ENCODE peak calls at places on chromosomes 5 and 9, in nine cellular contexts. One of them, this sample, is unnamed.

GRCh38 chr9:133597316-133597957 is 11.8 kb downstream of the FAM163B start:
- DNase-seq in MCF 10A: peak
- DNase-seq in heart left ventricle: no peak
- DNase-seq in endothelial cell: no peak
- DNase-seq in BE2C: no peak
- DNase-seq in astrocyte: no peak
- DNase-seq in cardiac muscle cell: no peak
- DNase-seq in GM20000: no peak
- DNase-seq in ovary: no peak
- DNase-seq in this sample: no peak

GRCh38 chr5:77847814-77848290 is 71.7 kb upstream of the TBCA start:
- DNase-seq in astrocyte: no peak
- DNase-seq in GM20000: no peak
- DNase-seq in ovary: no peak
- DNase-seq in BE2C: no peak
- DNase-seq in endothelial cell: no peak
- DNase-seq in heart left ventricle: no peak
- DNase-seq in cardiac muscle cell: no peak
- DNase-seq in MCF 10A: no peak
- DNase-seq in this sample: no peak

GRCh38 chr5:123285122-123286011 is 137.8 kb downstream of the CEP120 start:
- DNase-seq in MCF 10A: no peak
- DNase-seq in GM20000: no peak
- DNase-seq in ovary: peak
- DNase-seq in astrocyte: peak
- DNase-seq in BE2C: peak
- DNase-seq in endothelial cell: peak
- DNase-seq in cardiac muscle cell: peak
- DNase-seq in heart left ventricle: no peak
- DNase-seq in this sample: peak

GRCh38 chr9:93013856-93014582 is 44.5 kb upstream of the SUSD3 start:
- DNase-seq in ovary: no peak
- DNase-seq in astrocyte: no peak
- DNase-seq in MCF 10A: no peak
- DNase-seq in cardiac muscle cell: no peak
- DNase-seq in GM20000: no peak
- DNase-seq in endothelial cell: no peak
- DNase-seq in heart left ventricle: no peak
- DNase-seq in BE2C: no peak
- DNase-seq in this sample: no peak

GRCh38 chr5:612498-613424 is 621 bp downstream of the CEP72 start:
- DNase-seq in cardiac muscle cell: peak
- DNase-seq in heart left ventricle: peak
- DNase-seq in astrocyte: no peak
- DNase-seq in MCF 10A: peak
- DNase-seq in BE2C: peak
- DNase-seq in ovary: peak
- DNase-seq in GM20000: no peak
- DNase-seq in endothelial cell: peak
- DNase-seq in this sample: no peak

GRCh38 chr9:125462766-125463384 is 201.2 kb downstream of the GAPVD1 start:
- DNase-seq in heart left ventricle: no peak
- DNase-seq in BE2C: no peak
- DNase-seq in cardiac muscle cell: no peak
- DNase-seq in astrocyte: peak
- DNase-seq in ovary: no peak
- DNase-seq in MCF 10A: no peak
- DNase-seq in endothelial cell: no peak
- DNase-seq in GM20000: no peak
- DNase-seq in this sample: no peak

GRCh38 chr5:146890733-146891440 is 12.3 kb upstream of the PPP2R2B start:
- DNase-seq in MCF 10A: no peak
- DNase-seq in BE2C: no peak
- DNase-seq in ovary: no peak
- DNase-seq in cardiac muscle cell: no peak
- DNase-seq in GM20000: no peak
- DNase-seq in astrocyte: no peak
- DNase-seq in endothelial cell: no peak
- DNase-seq in heart left ventricle: no peak
- DNase-seq in this sample: no peak

GRCh38 chr9:112279501-112279900 is 53.9 kb downstream of the PTBP3 start:
- DNase-seq in astrocyte: no peak
- DNase-seq in cardiac muscle cell: no peak
- DNase-seq in heart left ventricle: no peak
- DNase-seq in endothelial cell: no peak
- DNase-seq in GM20000: no peak
- DNase-seq in ovary: no peak
- DNase-seq in MCF 10A: no peak
- DNase-seq in BE2C: no peak
- DNase-seq in this sample: no peak

GRCh38 chr5:38297830-38298608 is 39.7 kb downstream of the EGFLAM start:
- DNase-seq in BE2C: no peak
- DNase-seq in ovary: peak
- DNase-seq in heart left ventricle: no peak
- DNase-seq in MCF 10A: no peak
- DNase-seq in cardiac muscle cell: no peak
- DNase-seq in endothelial cell: no peak
- DNase-seq in astrocyte: no peak
- DNase-seq in GM20000: no peak
- DNase-seq in this sample: no peak

GRCh38 chr5:10701567-10702039 is 59.4 kb downstream of the DAP start:
- DNase-seq in astrocyte: peak
- DNase-seq in cardiac muscle cell: peak
- DNase-seq in MCF 10A: peak
- DNase-seq in heart left ventricle: no peak
- DNase-seq in ovary: no peak
- DNase-seq in BE2C: peak
- DNase-seq in endothelial cell: peak
- DNase-seq in GM20000: peak
- DNase-seq in this sample: peak

GRCh38 chr5:154460172-154460571 is 14.4 kb downstream of the SAP30L start:
- DNase-seq in BE2C: no peak
- DNase-seq in ovary: no peak
- DNase-seq in endothelial cell: no peak
- DNase-seq in cardiac muscle cell: no peak
- DNase-seq in astrocyte: no peak
- DNase-seq in MCF 10A: no peak
- DNase-seq in heart left ventricle: no peak
- DNase-seq in GM20000: no peak
- DNase-seq in this sample: no peak

GRCh38 chr5:154464435-154464834 is 13.6 kb downstream of the HAND1 start:
- DNase-seq in heart left ventricle: no peak
- DNase-seq in astrocyte: no peak
- DNase-seq in BE2C: no peak
- DNase-seq in cardiac muscle cell: no peak
- DNase-seq in endothelial cell: no peak
- DNase-seq in ovary: no peak
- DNase-seq in MCF 10A: no peak
- DNase-seq in GM20000: no peak
- DNase-seq in this sample: no peak

GRCh38 chr5:154465169-154465568 is 12.9 kb downstream of the HAND1 start:
- DNase-seq in cardiac muscle cell: no peak
- DNase-seq in GM20000: no peak
- DNase-seq in endothelial cell: no peak
- DNase-seq in heart left ventricle: no peak
- DNase-seq in BE2C: no peak
- DNase-seq in ovary: no peak
- DNase-seq in MCF 10A: peak
- DNase-seq in astrocyte: no peak
- DNase-seq in this sample: no peak

GRCh38 chr5:154459015-154459414 is 13.2 kb downstream of the SAP30L start:
- DNase-seq in astrocyte: no peak
- DNase-seq in cardiac muscle cell: no peak
- DNase-seq in BE2C: no peak
- DNase-seq in heart left ventricle: no peak
- DNase-seq in GM20000: no peak
- DNase-seq in endothelial cell: no peak
- DNase-seq in MCF 10A: no peak
- DNase-seq in ovary: no peak
- DNase-seq in this sample: no peak

DNA sequence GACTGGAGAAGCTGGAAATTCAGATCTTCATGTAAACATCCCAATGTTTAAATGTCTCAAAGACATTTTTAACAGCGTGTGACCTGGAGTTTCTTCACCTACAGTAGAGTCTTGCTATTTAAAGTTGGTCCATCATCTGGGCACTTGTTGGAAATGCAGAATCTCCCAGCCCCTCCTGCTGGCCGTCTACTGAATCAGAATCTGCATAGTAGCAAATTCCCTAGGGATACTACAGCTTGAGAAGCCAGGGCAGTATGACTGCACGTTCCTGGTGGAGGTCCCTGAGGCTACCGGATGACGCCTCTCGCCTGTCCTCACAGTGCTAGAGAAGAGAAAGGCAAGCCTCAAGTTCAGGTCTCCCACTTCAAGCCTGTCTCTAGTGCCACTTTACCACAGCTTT is 15.7 kb downstream of the SAP30L start:
- DNase-seq in BE2C: peak
- DNase-seq in astrocyte: no peak
- DNase-seq in ovary: no peak
- DNase-seq in endothelial cell: no peak
- DNase-seq in heart left ventricle: no peak
- DNase-seq in cardiac muscle cell: peak
- DNase-seq in GM20000: no peak
- DNase-seq in MCF 10A: peak
- DNase-seq in this sample: no peak
- TF ChIP-seq CTCF in BE2C: peak
- TF ChIP-seq CTCF in astrocyte: peak
- TF ChIP-seq CTCF in ovary: no peak
- TF ChIP-seq CTCF in endothelial cell: peak
- TF ChIP-seq CTCF in heart left ventricle: no peak
- TF ChIP-seq CTCF in cardiac muscle cell: peak
- TF ChIP-seq CTCF in GM20000: no peak
- TF ChIP-seq CTCF in MCF 10A: peak
- TF ChIP-seq CTCF in this sample: peak

DNA sequence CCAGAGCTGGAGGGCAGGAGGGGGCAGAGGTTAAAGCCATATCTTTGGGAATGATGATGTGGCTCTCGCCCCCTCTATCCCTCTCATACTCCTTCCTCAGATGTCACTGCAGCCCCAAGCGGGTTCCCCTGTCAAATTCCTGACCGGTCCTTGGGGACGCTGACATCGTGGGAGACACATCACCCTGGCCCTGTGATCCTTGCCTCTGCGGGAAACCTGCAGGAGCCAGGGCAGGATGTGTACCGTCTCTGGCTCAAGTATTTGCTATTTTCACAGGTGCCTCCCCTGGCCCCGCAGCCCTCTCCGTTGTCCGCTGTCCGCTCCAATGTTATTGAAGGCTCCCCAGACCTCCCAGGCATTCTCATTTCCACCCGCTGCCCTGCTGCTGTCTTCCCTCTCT is 109.4 kb downstream of the FOXD1 start:
- DNase-seq in ovary: no peak
- DNase-seq in endothelial cell: no peak
- DNase-seq in MCF 10A: no peak
- DNase-seq in cardiac muscle cell: no peak
- DNase-seq in astrocyte: no peak
- DNase-seq in heart left ventricle: no peak
- DNase-seq in GM20000: no peak
- DNase-seq in BE2C: no peak
- DNase-seq in this sample: no peak
- TF ChIP-seq CTCF in ovary: no peak
- TF ChIP-seq CTCF in endothelial cell: no peak
- TF ChIP-seq CTCF in MCF 10A: no peak
- TF ChIP-seq CTCF in cardiac muscle cell: no peak
- TF ChIP-seq CTCF in astrocyte: no peak
- TF ChIP-seq CTCF in heart left ventricle: no peak
- TF ChIP-seq CTCF in GM20000: no peak
- TF ChIP-seq CTCF in BE2C: no peak
- TF ChIP-seq CTCF in this sample: no peak

DNA sequence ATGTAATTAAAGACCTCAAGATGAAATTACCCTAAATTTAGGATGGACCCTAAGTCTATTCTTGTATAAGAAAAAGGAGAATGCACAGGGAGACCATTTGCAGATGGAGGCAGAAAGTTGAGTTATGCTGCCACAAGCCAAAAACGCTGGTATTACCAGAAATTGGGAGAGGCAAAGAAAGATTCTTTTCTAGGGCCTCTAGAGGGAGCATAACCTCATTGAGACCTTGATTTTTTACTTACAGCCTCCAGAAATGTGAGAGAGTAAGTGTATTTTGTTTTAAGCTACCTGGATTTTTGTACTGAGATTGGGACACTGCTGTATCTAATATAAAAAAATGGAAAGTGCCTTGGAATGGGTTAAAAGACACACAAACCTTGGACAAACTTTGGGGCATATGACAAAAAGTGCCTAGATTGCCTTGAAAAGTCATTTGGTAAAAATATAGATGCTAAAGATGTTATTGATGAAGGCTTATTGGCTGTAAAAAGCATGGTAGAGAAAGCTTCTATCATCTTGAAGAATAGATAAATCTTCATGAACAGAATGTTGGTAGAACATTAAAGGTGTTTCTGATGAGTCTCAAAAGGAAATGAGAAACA is 174.7 kb upstream of the PRDM9 start:
- DNase-seq in astrocyte: no peak
- DNase-seq in BE2C: no peak
- DNase-seq in GM20000: no peak
- DNase-seq in cardiac muscle cell: peak
- DNase-seq in endothelial cell: no peak
- DNase-seq in heart left ventricle: no peak
- DNase-seq in MCF 10A: peak
- DNase-seq in ovary: no peak
- DNase-seq in this sample: no peak
- TF ChIP-seq CTCF in astrocyte: peak
- TF ChIP-seq CTCF in BE2C: peak
- TF ChIP-seq CTCF in GM20000: no peak
- TF ChIP-seq CTCF in cardiac muscle cell: peak
- TF ChIP-seq CTCF in endothelial cell: peak
- TF ChIP-seq CTCF in heart left ventricle: peak
- TF ChIP-seq CTCF in MCF 10A: peak
- TF ChIP-seq CTCF in ovary: no peak
- TF ChIP-seq CTCF in this sample: peak

GRCh38 chr9:129722913-129723312 is 29.9 kb downstream of the PTGES start:
- DNase-seq in ovary: no peak
- DNase-seq in BE2C: no peak
- DNase-seq in astrocyte: no peak
- DNase-seq in heart left ventricle: no peak
- DNase-seq in endothelial cell: no peak
- DNase-seq in MCF 10A: no peak
- DNase-seq in cardiac muscle cell: no peak
- DNase-seq in GM20000: no peak
- DNase-seq in this sample: no peak

GRCh38 chr9:129719135-129719534 is 33.7 kb downstream of the PTGES start:
- DNase-seq in MCF 10A: no peak
- DNase-seq in astrocyte: no peak
- DNase-seq in GM20000: no peak
- DNase-seq in ovary: no peak
- DNase-seq in heart left ventricle: no peak
- DNase-seq in cardiac muscle cell: no peak
- DNase-seq in BE2C: no peak
- DNase-seq in endothelial cell: no peak
- DNase-seq in this sample: no peak

GRCh38 chr9:129718647-129719046 is 34.2 kb downstream of the PTGES start:
- DNase-seq in GM20000: no peak
- DNase-seq in cardiac muscle cell: no peak
- DNase-seq in astrocyte: no peak
- DNase-seq in heart left ventricle: no peak
- DNase-seq in ovary: no peak
- DNase-seq in MCF 10A: no peak
- DNase-seq in endothelial cell: no peak
- DNase-seq in BE2C: no peak
- DNase-seq in this sample: no peak

GRCh38 chr9:129720181-129720864 is 32.5 kb downstream of the PTGES start:
- DNase-seq in ovary: no peak
- DNase-seq in cardiac muscle cell: no peak
- DNase-seq in GM20000: no peak
- DNase-seq in BE2C: peak
- DNase-seq in endothelial cell: peak
- DNase-seq in heart left ventricle: no peak
- DNase-seq in MCF 10A: no peak
- DNase-seq in astrocyte: no peak
- DNase-seq in this sample: peak

GRCh38 chr9:129720865-129721545 is 31.8 kb downstream of the PTGES start:
- DNase-seq in cardiac muscle cell: no peak
- DNase-seq in BE2C: peak
- DNase-seq in endothelial cell: no peak
- DNase-seq in heart left ventricle: no peak
- DNase-seq in astrocyte: no peak
- DNase-seq in ovary: no peak
- DNase-seq in MCF 10A: peak
- DNase-seq in GM20000: no peak
- DNase-seq in this sample: no peak
- TF ChIP-seq CTCF in cardiac muscle cell: no peak
- TF ChIP-seq CTCF in BE2C: peak
- TF ChIP-seq CTCF in endothelial cell: no peak
- TF ChIP-seq CTCF in heart left ventricle: no peak
- TF ChIP-seq CTCF in astrocyte: no peak
- TF ChIP-seq CTCF in ovary: no peak
- TF ChIP-seq CTCF in MCF 10A: peak
- TF ChIP-seq CTCF in GM20000: no peak
- TF ChIP-seq CTCF in this sample: no peak

This sample was measured in progenitor cell of endocrine pancreas.